ENCODE peak calls at places on chromosomes 5 and 9, in nine cellular contexts. One of them, this sample, is unnamed. For H3K4me1, the result is how much of the 10 kb centered on the place peaks cover.

GRCh38 chr9:101029300-101030021 is 934 bp downstream of the PLPPR1 start:
- DNase-seq in H1: no peak
- DNase-seq in heart left ventricle: no peak
- DNase-seq in spleen: no peak
- DNase-seq in ovary: no peak
- DNase-seq in stomach: no peak
- DNase-seq in A549: no peak
- DNase-seq in sigmoid colon: no peak
- DNase-seq in body of pancreas: no peak
- DNase-seq in this sample: no peak

GRCh38 chr5:93894471-93895354 is 153.3 kb upstream of the POU5F2 start:
- DNase-seq in H1: no peak
- DNase-seq in heart left ventricle: no peak
- DNase-seq in spleen: no peak
- DNase-seq in ovary: no peak
- DNase-seq in stomach: no peak
- DNase-seq in A549: peak
- DNase-seq in sigmoid colon: no peak
- DNase-seq in body of pancreas: no peak
- DNase-seq in this sample: no peak

GRCh38 chr5:80250801-80251200 is 5.0 kb downstream of the SERINC5 start:
- DNase-seq in H1: no peak
- DNase-seq in heart left ventricle: no peak
- DNase-seq in spleen: no peak
- DNase-seq in ovary: no peak
- DNase-seq in stomach: no peak
- DNase-seq in A549: no peak
- DNase-seq in sigmoid colon: no peak
- DNase-seq in body of pancreas: no peak
- DNase-seq in this sample: no peak

GRCh38 chr5:144451187-144451973 is 280.7 kb downstream of the KCTD16 start:
- DNase-seq in H1: no peak
- DNase-seq in heart left ventricle: no peak
- DNase-seq in spleen: no peak
- DNase-seq in ovary: no peak
- DNase-seq in stomach: no peak
- DNase-seq in A549: peak
- DNase-seq in sigmoid colon: no peak
- DNase-seq in body of pancreas: no peak
- DNase-seq in this sample: no peak

GRCh38 chr5:2757563-2758311 is 6.3 kb upstream of the IRX2 start:
- DNase-seq in H1: peak
- DNase-seq in heart left ventricle: no peak
- DNase-seq in spleen: no peak
- DNase-seq in ovary: no peak
- DNase-seq in stomach: no peak
- DNase-seq in A549: no peak
- DNase-seq in sigmoid colon: no peak
- DNase-seq in body of pancreas: no peak
- DNase-seq in this sample: no peak

GRCh38 chr5:149283611-149284480 is 12.2 kb downstream of the AFAP1L1 start:
- DNase-seq in H1: no peak
- DNase-seq in heart left ventricle: no peak
- DNase-seq in spleen: no peak
- DNase-seq in ovary: no peak
- DNase-seq in stomach: no peak
- DNase-seq in A549: no peak
- DNase-seq in sigmoid colon: no peak
- DNase-seq in body of pancreas: no peak
- DNase-seq in this sample: no peak

GRCh38 chr9:79883073-79883645 is 311.4 kb downstream of the TLE4 start:
- DNase-seq in H1: no peak
- DNase-seq in heart left ventricle: no peak
- DNase-seq in spleen: peak
- DNase-seq in ovary: no peak
- DNase-seq in stomach: no peak
- DNase-seq in A549: no peak
- DNase-seq in sigmoid colon: no peak
- DNase-seq in body of pancreas: no peak
- DNase-seq in this sample: no peak

GRCh38 chr9:3235497-3235896 is 290.3 kb downstream of the RFX3 start:
- DNase-seq in H1: no peak
- DNase-seq in heart left ventricle: no peak
- DNase-seq in spleen: no peak
- DNase-seq in ovary: no peak
- DNase-seq in stomach: no peak
- DNase-seq in A549: no peak
- DNase-seq in sigmoid colon: no peak
- DNase-seq in body of pancreas: no peak
- DNase-seq in this sample: no peak

GRCh38 chr5:154444559-154445421 is 1.0 kb upstream of the SAP30L start:
- DNase-seq in H1: peak
- DNase-seq in heart left ventricle: peak
- DNase-seq in spleen: peak
- DNase-seq in ovary: no peak
- DNase-seq in stomach: no peak
- DNase-seq in A549: peak
- DNase-seq in sigmoid colon: no peak
- DNase-seq in body of pancreas: peak
- DNase-seq in this sample: no peak

GRCh38 chr5:122805481-122805880 is 30.6 kb downstream of the SNX2 start:
- DNase-seq in H1: no peak
- DNase-seq in heart left ventricle: no peak
- DNase-seq in spleen: no peak
- DNase-seq in ovary: no peak
- DNase-seq in stomach: no peak
- DNase-seq in A549: peak
- DNase-seq in sigmoid colon: no peak
- DNase-seq in body of pancreas: no peak
- DNase-seq in this sample: no peak

GRCh38 chr5:151153300-151153699 is 4.3 kb downstream of the ANXA6 start:
- DNase-seq in H1: no peak
- DNase-seq in heart left ventricle: no peak
- DNase-seq in spleen: no peak
- DNase-seq in ovary: no peak
- DNase-seq in stomach: no peak
- DNase-seq in A549: no peak
- DNase-seq in sigmoid colon: no peak
- DNase-seq in body of pancreas: no peak
- DNase-seq in this sample: no peak

GRCh38 chr9:83247732-83248131 is 184.8 kb upstream of the RASEF start:
- DNase-seq in H1: no peak
- DNase-seq in heart left ventricle: no peak
- DNase-seq in spleen: no peak
- DNase-seq in ovary: no peak
- DNase-seq in stomach: no peak
- DNase-seq in A549: no peak
- DNase-seq in sigmoid colon: no peak
- DNase-seq in body of pancreas: no peak
- DNase-seq in this sample: no peak

GRCh38 chr5:97455996-97456395 is 272.9 kb upstream of the RIOK2 start:
- DNase-seq in H1: no peak
- DNase-seq in heart left ventricle: no peak
- DNase-seq in spleen: no peak
- DNase-seq in ovary: no peak
- DNase-seq in stomach: no peak
- DNase-seq in A549: no peak
- DNase-seq in sigmoid colon: no peak
- DNase-seq in body of pancreas: no peak
- DNase-seq in this sample: no peak

GRCh38 chr9:14021871-14022525 is 291.9 kb downstream of the NFIB start:
- DNase-seq in H1: no peak
- DNase-seq in heart left ventricle: no peak
- DNase-seq in spleen: no peak
- DNase-seq in ovary: no peak
- DNase-seq in stomach: no peak
- DNase-seq in A549: no peak
- DNase-seq in sigmoid colon: no peak
- DNase-seq in body of pancreas: no peak
- DNase-seq in this sample: no peak

GRCh38 chr5:98938459-98938858 is 9.7 kb upstream of the CHD1 start:
- DNase-seq in H1: no peak
- DNase-seq in heart left ventricle: no peak
- DNase-seq in spleen: no peak
- DNase-seq in ovary: no peak
- DNase-seq in stomach: no peak
- DNase-seq in A549: peak
- DNase-seq in sigmoid colon: no peak
- DNase-seq in body of pancreas: no peak
- DNase-seq in this sample: no peak

GRCh38 chr9:133492061-133493021 is 13.4 kb upstream of the SLC2A6 start:
- DNase-seq in H1: no peak
- DNase-seq in heart left ventricle: peak
- DNase-seq in spleen: no peak
- DNase-seq in ovary: no peak
- DNase-seq in stomach: no peak
- DNase-seq in A549: no peak
- DNase-seq in sigmoid colon: no peak
- DNase-seq in body of pancreas: no peak
- DNase-seq in this sample: no peak

DNA sequence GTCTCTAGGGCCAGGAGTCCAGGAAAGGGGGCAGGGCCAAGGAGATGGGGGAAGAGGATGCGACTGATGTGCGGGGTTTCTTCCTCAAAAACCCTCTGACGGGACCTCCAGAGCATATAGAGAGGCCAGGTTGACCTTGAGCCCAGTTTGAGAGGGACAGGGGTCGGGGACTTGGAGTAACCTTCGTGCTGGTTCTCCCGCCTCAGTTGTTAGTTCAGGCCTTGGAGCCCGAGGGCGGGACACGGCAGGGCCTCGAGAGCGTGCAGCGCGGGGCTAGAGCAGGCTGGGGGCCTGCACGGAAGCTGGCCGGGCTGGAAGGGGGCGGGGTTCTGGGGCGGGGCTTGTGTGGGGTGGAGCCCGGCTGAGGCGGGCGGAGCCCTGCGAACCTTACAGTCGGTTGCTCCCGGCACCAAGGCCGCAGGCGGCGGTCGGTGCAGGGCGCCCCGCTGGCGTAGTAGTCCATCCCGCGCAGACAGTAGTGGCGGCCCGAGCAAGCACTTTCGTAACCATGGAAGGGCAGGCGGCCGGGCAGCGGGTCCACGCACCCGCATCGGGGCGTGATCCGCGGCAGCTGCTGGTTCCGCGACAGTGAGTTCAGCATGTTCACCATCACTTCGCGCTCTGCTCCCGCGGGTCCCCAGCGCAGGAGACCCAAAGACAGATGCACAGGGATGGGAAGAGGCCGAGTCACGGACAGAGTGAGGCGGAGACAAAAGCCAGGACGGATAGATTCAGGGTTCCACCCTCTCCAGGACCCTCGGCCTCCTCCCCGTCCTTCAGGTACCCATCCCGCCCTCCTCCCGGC is 4.0 kb upstream of the MYORG start:
- DNase-seq in H1: peak
- DNase-seq in heart left ventricle: peak
- DNase-seq in spleen: peak
- DNase-seq in ovary: peak
- DNase-seq in stomach: peak
- DNase-seq in A549: peak
- DNase-seq in sigmoid colon: peak
- DNase-seq in body of pancreas: peak
- DNase-seq in this sample: peak
- TF ChIP-seq POLR2A in H1: peak
- TF ChIP-seq POLR2A in heart left ventricle: peak
- TF ChIP-seq POLR2A in spleen: no peak
- TF ChIP-seq POLR2A in ovary: peak
- TF ChIP-seq POLR2A in stomach: no peak
- TF ChIP-seq POLR2A in A549: peak
- TF ChIP-seq POLR2A in sigmoid colon: peak
- TF ChIP-seq POLR2A in body of pancreas: peak
- TF ChIP-seq POLR2A in this sample: peak

DNA sequence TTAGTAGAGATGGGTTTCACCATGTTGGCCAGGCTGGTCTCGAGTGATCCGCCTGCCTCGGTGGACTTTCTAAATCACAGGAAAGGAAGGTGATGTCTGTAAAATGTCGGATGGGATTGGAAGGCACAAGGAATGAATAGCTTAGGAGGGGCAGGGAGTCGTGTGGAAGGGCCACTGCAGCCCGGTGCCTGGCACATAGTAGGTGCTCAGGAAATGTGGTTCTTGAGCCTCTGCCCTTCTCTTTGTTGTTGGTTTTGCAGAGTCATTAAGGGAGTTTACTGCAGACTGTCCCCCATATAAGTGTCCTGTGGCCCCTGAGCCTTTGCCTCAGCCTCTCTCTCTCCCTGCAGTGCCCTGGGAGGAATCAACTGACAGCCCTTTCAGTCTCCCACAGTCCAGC is 11.8 kb downstream of the NEK6 start:
- DNase-seq in H1: no peak
- DNase-seq in heart left ventricle: no peak
- DNase-seq in spleen: no peak
- DNase-seq in ovary: no peak
- DNase-seq in stomach: no peak
- DNase-seq in A549: no peak
- DNase-seq in sigmoid colon: no peak
- DNase-seq in body of pancreas: no peak
- DNase-seq in this sample: no peak
- H3K4me1 ChIP-seq in H1: under half
- H3K4me1 ChIP-seq in heart left ventricle: under half
- H3K4me1 ChIP-seq in spleen: half or more
- H3K4me1 ChIP-seq in ovary: under half
- H3K4me1 ChIP-seq in stomach: half or more
- H3K4me1 ChIP-seq in A549: under half
- H3K4me1 ChIP-seq in sigmoid colon: half or more
- H3K4me1 ChIP-seq in body of pancreas: under half
- H3K4me1 ChIP-seq in this sample: under half

GRCh38 chr9:112705773-112706427 is 12.0 kb downstream of the INIP start:
- DNase-seq in H1: no peak
- DNase-seq in heart left ventricle: no peak
- DNase-seq in spleen: no peak
- DNase-seq in ovary: peak
- DNase-seq in stomach: peak
- DNase-seq in A549: peak
- DNase-seq in sigmoid colon: no peak
- DNase-seq in body of pancreas: peak
- DNase-seq in this sample: peak
- TF ChIP-seq CTCF in H1: no peak
- TF ChIP-seq CTCF in heart left ventricle: peak
- TF ChIP-seq CTCF in spleen: no peak
- TF ChIP-seq CTCF in ovary: peak
- TF ChIP-seq CTCF in stomach: no peak
- TF ChIP-seq CTCF in A549: peak
- TF ChIP-seq CTCF in sigmoid colon: no peak
- TF ChIP-seq CTCF in body of pancreas: peak
- TF ChIP-seq CTCF in this sample: peak

DNA sequence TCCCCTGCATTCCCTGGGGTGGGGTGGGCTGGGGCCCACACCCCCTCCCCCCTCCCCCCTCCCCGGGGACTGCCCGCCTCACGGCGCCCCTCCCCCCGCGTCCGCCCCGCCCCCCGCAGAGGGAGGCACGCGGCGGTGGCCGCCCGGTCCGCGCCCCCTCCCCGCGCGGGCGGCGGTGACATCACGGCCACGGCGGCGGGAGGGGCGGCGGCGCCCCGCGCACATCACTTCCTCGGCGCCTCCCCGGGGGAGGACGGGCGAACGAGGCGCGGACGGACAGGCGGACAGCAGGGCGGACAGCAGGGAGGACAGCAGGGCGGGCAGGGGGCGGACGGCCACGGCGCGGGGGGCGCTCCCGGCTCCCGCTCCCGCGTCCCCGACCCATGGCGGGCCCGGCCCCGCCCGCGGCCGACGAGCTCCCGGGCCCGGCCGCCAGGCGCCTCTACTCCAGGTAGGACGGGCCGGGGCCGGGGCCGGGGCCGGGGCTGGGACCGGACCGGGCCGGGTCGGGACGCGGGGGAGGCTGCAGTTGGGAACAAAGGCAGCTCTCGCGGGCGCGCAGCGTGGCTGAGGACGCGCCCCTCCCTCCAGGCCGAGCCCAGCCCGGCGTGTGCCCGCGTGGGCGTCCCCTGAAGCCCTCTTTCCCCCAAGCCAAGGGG is at the start of gene GPSM1:
- DNase-seq in H1: no peak
- DNase-seq in heart left ventricle: peak
- DNase-seq in spleen: no peak
- DNase-seq in ovary: peak
- DNase-seq in stomach: no peak
- DNase-seq in A549: no peak
- DNase-seq in sigmoid colon: peak
- DNase-seq in body of pancreas: peak
- DNase-seq in this sample: no peak
- TF ChIP-seq POLR2A in H1: no peak
- TF ChIP-seq POLR2A in heart left ventricle: no peak
- TF ChIP-seq POLR2A in spleen: no peak
- TF ChIP-seq POLR2A in ovary: peak
- TF ChIP-seq POLR2A in stomach: no peak
- TF ChIP-seq POLR2A in A549: peak
- TF ChIP-seq POLR2A in sigmoid colon: no peak
- TF ChIP-seq POLR2A in body of pancreas: no peak
- TF ChIP-seq POLR2A in this sample: peak

This sample was measured in adrenal gland.